ENCODE peak calls at places on chromosomes 12 and 14, in seven cellular contexts. One of them, this sample, is unnamed.

GRCh38 chr12:131617596-131618302 is 93.1 kb upstream of the SFSWAP start:
- DNase-seq in IMR-90: no peak
- DNase-seq in aorta: no peak
- DNase-seq in heart left ventricle: no peak
- DNase-seq in breast epithelium: no peak
- DNase-seq in endodermal cell: no peak
- DNase-seq in tibial artery: no peak
- DNase-seq in this sample: no peak

GRCh38 chr14:88321692-88322504 is 1.2 kb downstream of the KCNK10 start:
- DNase-seq in IMR-90: no peak
- DNase-seq in aorta: no peak
- DNase-seq in heart left ventricle: no peak
- DNase-seq in breast epithelium: no peak
- DNase-seq in endodermal cell: peak
- DNase-seq in tibial artery: no peak
- DNase-seq in this sample: no peak

GRCh38 chr14:30624132-30624423 is 2.0 kb downstream of the SCFD1 start:
- DNase-seq in IMR-90: no peak
- DNase-seq in aorta: no peak
- DNase-seq in heart left ventricle: no peak
- DNase-seq in breast epithelium: no peak
- DNase-seq in endodermal cell: no peak
- DNase-seq in tibial artery: no peak
- DNase-seq in this sample: no peak

GRCh38 chr12:128365831-128366231 is 98.9 kb downstream of the TMEM132C start:
- DNase-seq in IMR-90: no peak
- DNase-seq in aorta: peak
- DNase-seq in heart left ventricle: no peak
- DNase-seq in breast epithelium: no peak
- DNase-seq in endodermal cell: peak
- DNase-seq in tibial artery: no peak
- DNase-seq in this sample: peak

GRCh38 chr14:24240110-24240918 is 2.1 kb downstream of the TINF2 start:
- DNase-seq in IMR-90: no peak
- DNase-seq in aorta: peak
- DNase-seq in heart left ventricle: no peak
- DNase-seq in breast epithelium: no peak
- DNase-seq in endodermal cell: peak
- DNase-seq in tibial artery: peak
- DNase-seq in this sample: no peak

GRCh38 chr14:88668448-88669116 is 105.7 kb downstream of the ZC3H14 start:
- DNase-seq in IMR-90: no peak
- DNase-seq in aorta: no peak
- DNase-seq in heart left ventricle: no peak
- DNase-seq in breast epithelium: no peak
- DNase-seq in endodermal cell: no peak
- DNase-seq in tibial artery: no peak
- DNase-seq in this sample: no peak

GRCh38 chr12:26971963-26972362 is 33.7 kb downstream of the FGFR1OP2 start:
- DNase-seq in IMR-90: no peak
- DNase-seq in aorta: no peak
- DNase-seq in heart left ventricle: no peak
- DNase-seq in breast epithelium: no peak
- DNase-seq in endodermal cell: no peak
- DNase-seq in tibial artery: no peak
- DNase-seq in this sample: no peak

GRCh38 chr14:24921903-24922302 is 128.0 kb downstream of the STXBP6 start:
- DNase-seq in IMR-90: peak
- DNase-seq in aorta: no peak
- DNase-seq in heart left ventricle: no peak
- DNase-seq in breast epithelium: no peak
- DNase-seq in endodermal cell: no peak
- DNase-seq in tibial artery: no peak
- DNase-seq in this sample: no peak

GRCh38 chr14:99729991-99730875 is 46.1 kb downstream of the CYP46A1 start:
- DNase-seq in IMR-90: peak
- DNase-seq in aorta: peak
- DNase-seq in heart left ventricle: peak
- DNase-seq in breast epithelium: no peak
- DNase-seq in endodermal cell: peak
- DNase-seq in tibial artery: peak
- DNase-seq in this sample: peak

GRCh38 chr12:41288188-41288811 is 100.2 kb downstream of the PDZRN4 start:
- DNase-seq in IMR-90: no peak
- DNase-seq in aorta: no peak
- DNase-seq in heart left ventricle: no peak
- DNase-seq in breast epithelium: no peak
- DNase-seq in endodermal cell: no peak
- DNase-seq in tibial artery: no peak
- DNase-seq in this sample: no peak

GRCh38 chr12:45042599-45042998 is 8.3 kb downstream of the DBX2 start:
- DNase-seq in IMR-90: no peak
- DNase-seq in aorta: no peak
- DNase-seq in heart left ventricle: no peak
- DNase-seq in breast epithelium: no peak
- DNase-seq in endodermal cell: no peak
- DNase-seq in tibial artery: no peak
- DNase-seq in this sample: no peak

DNA sequence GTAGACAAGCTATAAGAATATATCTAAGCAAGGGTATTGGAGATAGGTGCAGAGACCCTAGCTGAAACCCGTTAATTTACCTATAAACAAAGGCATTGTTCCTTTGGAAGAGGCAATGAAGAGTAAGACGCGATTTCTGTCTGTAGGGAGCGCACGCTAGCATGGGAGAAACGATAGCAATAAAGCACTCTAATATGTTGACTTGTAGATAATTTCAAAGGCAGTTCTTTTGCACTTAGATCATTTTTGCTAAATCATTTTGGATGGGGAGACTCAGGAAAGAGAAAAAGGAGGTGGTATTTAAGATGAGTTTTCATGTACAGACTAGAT is 648 bp downstream of the CCDC77 start:
- DNase-seq in IMR-90: peak
- DNase-seq in aorta: no peak
- DNase-seq in heart left ventricle: no peak
- DNase-seq in breast epithelium: no peak
- DNase-seq in endodermal cell: peak
- DNase-seq in tibial artery: no peak
- DNase-seq in this sample: no peak
- H3K4me3 ChIP-seq in IMR-90: peak
- H3K4me3 ChIP-seq in aorta: no peak
- H3K4me3 ChIP-seq in heart left ventricle: peak
- H3K4me3 ChIP-seq in breast epithelium: peak
- H3K4me3 ChIP-seq in endodermal cell: peak
- H3K4me3 ChIP-seq in tibial artery: peak
- H3K4me3 ChIP-seq in this sample: peak

GRCh38 chr14:38992067-38992835 is 110.8 kb downstream of the SEC23A start:
- DNase-seq in IMR-90: no peak
- DNase-seq in aorta: no peak
- DNase-seq in heart left ventricle: peak
- DNase-seq in breast epithelium: no peak
- DNase-seq in endodermal cell: no peak
- DNase-seq in tibial artery: no peak
- DNase-seq in this sample: no peak
- H3K27ac ChIP-seq in IMR-90: no peak
- H3K27ac ChIP-seq in aorta: no peak
- H3K27ac ChIP-seq in heart left ventricle: peak
- H3K27ac ChIP-seq in breast epithelium: no peak
- H3K27ac ChIP-seq in endodermal cell: no peak
- H3K27ac ChIP-seq in tibial artery: no peak
- H3K27ac ChIP-seq in this sample: no peak

DNA sequence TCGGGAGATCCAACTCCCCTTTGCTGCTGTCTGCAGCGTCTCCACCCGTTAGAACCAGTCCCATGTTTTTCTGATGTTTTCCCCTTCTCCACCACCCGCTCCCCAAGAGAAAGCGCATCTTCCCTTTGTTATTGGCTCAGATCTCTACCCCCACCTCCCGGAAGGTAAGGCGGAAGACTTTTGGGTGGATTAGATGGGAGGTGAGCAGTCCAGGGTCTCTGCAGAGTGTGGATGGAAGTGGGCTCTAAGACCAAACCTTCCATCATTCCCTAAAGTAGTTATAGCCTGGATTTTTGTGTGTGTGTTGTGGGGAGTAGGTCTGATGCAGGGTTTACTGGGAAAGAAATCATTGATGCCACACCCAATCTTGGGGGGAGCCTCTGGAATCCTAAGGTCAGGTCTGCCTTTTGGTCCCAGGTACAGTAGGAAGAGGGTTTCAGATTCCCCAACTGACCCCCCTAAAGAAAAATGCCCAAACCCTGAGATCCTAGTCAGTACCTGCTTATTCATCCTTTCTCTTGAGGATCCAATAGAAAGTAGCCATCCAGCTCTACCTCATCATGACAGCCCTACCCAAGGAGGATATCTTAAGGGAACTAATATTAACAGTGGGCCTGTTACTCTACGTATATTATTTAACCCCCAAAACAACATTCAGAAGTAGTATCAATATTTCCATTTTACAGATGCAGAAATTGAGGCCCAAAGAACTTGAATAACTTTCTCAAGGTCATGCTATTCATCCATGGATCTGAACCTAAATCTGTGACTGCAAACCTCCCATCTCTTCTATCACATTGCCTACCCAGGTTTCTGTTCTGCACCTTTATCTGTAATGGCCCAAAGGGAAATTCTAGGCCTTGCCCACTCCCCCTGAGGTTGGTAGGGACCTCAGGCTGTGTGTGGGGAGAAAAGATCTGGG is 1.0 kb downstream of the KIF5A start:
- DNase-seq in IMR-90: no peak
- DNase-seq in aorta: no peak
- DNase-seq in heart left ventricle: no peak
- DNase-seq in breast epithelium: no peak
- DNase-seq in endodermal cell: no peak
- DNase-seq in tibial artery: peak
- DNase-seq in this sample: no peak
- H3K4me3 ChIP-seq in IMR-90: no peak
- H3K4me3 ChIP-seq in aorta: no peak
- H3K4me3 ChIP-seq in heart left ventricle: no peak
- H3K4me3 ChIP-seq in breast epithelium: peak
- H3K4me3 ChIP-seq in endodermal cell: peak
- H3K4me3 ChIP-seq in tibial artery: peak
- H3K4me3 ChIP-seq in this sample: no peak

DNA sequence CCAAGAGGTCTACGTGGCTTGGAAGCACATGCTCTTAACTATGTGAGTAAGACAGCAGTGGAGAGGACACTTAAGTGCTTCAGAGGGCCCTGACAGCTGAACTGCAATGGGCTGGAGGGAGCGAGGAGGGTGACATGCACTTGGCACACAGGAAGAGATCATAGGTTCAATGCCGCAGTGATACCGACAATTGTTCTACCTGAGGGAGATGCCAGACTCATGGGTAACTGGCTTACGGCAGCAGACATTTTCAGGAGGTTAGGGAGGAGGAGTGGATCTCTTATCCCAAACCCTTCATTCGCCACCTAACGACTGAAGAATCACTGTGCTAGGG is 68.4 kb downstream of the NTF3 start:
- DNase-seq in IMR-90: no peak
- DNase-seq in aorta: no peak
- DNase-seq in heart left ventricle: no peak
- DNase-seq in breast epithelium: no peak
- DNase-seq in endodermal cell: no peak
- DNase-seq in tibial artery: no peak
- DNase-seq in this sample: no peak
- H3K27ac ChIP-seq in IMR-90: peak
- H3K27ac ChIP-seq in aorta: no peak
- H3K27ac ChIP-seq in heart left ventricle: no peak
- H3K27ac ChIP-seq in breast epithelium: no peak
- H3K27ac ChIP-seq in endodermal cell: no peak
- H3K27ac ChIP-seq in tibial artery: no peak
- H3K27ac ChIP-seq in this sample: no peak

DNA sequence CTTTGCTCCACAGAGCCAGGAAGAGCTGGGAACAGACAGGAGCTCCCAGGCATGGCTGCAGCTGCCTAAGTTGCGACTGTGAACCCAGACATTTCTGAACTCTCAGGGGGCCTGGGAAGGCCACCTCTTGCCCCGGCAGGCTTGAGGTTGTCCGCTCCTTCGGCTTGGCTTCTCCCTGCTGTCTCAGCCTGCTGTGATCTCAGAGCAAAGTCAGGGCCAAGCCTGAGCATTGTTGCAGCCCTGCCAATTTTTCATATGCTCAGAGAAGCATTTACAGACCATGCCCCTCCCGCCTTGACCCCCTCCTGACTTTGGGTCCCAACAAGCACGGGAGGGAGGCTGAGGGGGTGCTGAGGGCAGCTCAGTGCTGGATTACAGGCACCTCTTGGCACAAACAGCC is 1439.1 kb upstream of the FLRT2 start:
- DNase-seq in IMR-90: no peak
- DNase-seq in aorta: no peak
- DNase-seq in heart left ventricle: no peak
- DNase-seq in breast epithelium: no peak
- DNase-seq in endodermal cell: no peak
- DNase-seq in tibial artery: no peak
- DNase-seq in this sample: no peak
- H3K4me3 ChIP-seq in IMR-90: no peak
- H3K4me3 ChIP-seq in aorta: no peak
- H3K4me3 ChIP-seq in heart left ventricle: no peak
- H3K4me3 ChIP-seq in breast epithelium: no peak
- H3K4me3 ChIP-seq in endodermal cell: no peak
- H3K4me3 ChIP-seq in tibial artery: no peak
- H3K4me3 ChIP-seq in this sample: no peak

DNA sequence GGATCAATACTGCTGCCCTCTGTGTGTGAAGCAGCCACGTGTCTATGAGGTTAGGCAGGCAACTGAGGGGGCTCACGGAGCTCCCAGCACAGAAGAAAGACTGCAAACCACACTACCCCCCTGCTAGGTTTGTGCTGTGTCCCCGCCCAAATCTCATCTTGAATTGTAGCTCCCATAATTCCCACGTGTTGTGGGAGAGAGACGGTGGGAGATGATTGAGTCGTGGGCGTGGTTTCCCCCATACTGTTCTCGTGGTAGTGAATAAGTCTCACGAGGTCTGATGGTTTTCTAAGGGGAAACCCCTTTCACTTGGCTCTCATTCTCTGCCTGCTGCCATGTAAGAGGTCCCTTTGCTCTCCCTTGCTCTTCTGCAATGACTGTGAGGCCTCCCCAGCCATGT is 68.6 kb downstream of the ACTN1 start:
- DNase-seq in IMR-90: peak
- DNase-seq in aorta: no peak
- DNase-seq in heart left ventricle: no peak
- DNase-seq in breast epithelium: no peak
- DNase-seq in endodermal cell: no peak
- DNase-seq in tibial artery: no peak
- DNase-seq in this sample: no peak
- H3K27ac ChIP-seq in IMR-90: no peak
- H3K27ac ChIP-seq in aorta: no peak
- H3K27ac ChIP-seq in heart left ventricle: no peak
- H3K27ac ChIP-seq in breast epithelium: no peak
- H3K27ac ChIP-seq in endodermal cell: no peak
- H3K27ac ChIP-seq in tibial artery: peak
- H3K27ac ChIP-seq in this sample: no peak

GRCh38 chr12:116508145-116509121 is 50.7 kb upstream of the MAP1LC3B2 start:
- DNase-seq in IMR-90: no peak
- DNase-seq in aorta: peak
- DNase-seq in heart left ventricle: no peak
- DNase-seq in breast epithelium: no peak
- DNase-seq in endodermal cell: peak
- DNase-seq in tibial artery: no peak
- DNase-seq in this sample: peak
- H3K4me3 ChIP-seq in IMR-90: peak
- H3K4me3 ChIP-seq in aorta: peak
- H3K4me3 ChIP-seq in heart left ventricle: peak
- H3K4me3 ChIP-seq in breast epithelium: peak
- H3K4me3 ChIP-seq in endodermal cell: peak
- H3K4me3 ChIP-seq in tibial artery: peak
- H3K4me3 ChIP-seq in this sample: peak

This sample was measured in psoas muscle.